ENCODE peak calls at places on chromosome 14, in nine cellular contexts. W is BJ, B is tibial artery, E is left ventricle myocardium inferior, D is Peyer's patch, H is fibroblast of pulmonary artery, J is type B pancreatic cell, P is GM13977, Z is GM12878. Y is an unnamed sample.

GRCh38 chr14:52015411-52016030 is 26.2 kb downstream of the RTRAF start:
- DNase-seq in P (no peak), E (no peak), Z (no peak), J (no peak), D (no peak), W (no peak), B (no peak), H (no peak), Y (no peak)

GRCh38 chr14:65281991-65282908 is 130.3 kb upstream of the FUT8 start:
- DNase-seq in H (peak; percentile 74), D (no peak), B (no peak), E (no peak), Z (no peak), W (peak; percentile 52), P (peak; percentile 67), J (no peak), Y (peak; percentile 88)

GRCh38 chr14:94591073-94591472 is 9.8 kb downstream of the SERPINA5 start:
- DNase-seq in H (no peak), J (no peak), Z (no peak), D (no peak), E (no peak), P (no peak), W (no peak), B (no peak), Y (no peak)

GRCh38 chr14:55071051-55071450 is 19.6 kb downstream of the MAPK1IP1L start:
- DNase-seq in H (peak; percentile 24), B (no peak), Z (no peak), E (no peak), W (no peak), J (no peak), D (no peak), P (no peak), Y (peak; percentile 35)

GRCh38 chr14:36300337-36300736 is 20.1 kb downstream of the MBIP start:
- DNase-seq in D (no peak), Z (peak; percentile 8), H (peak; percentile 12), P (peak; percentile 9), B (no peak), E (no peak), J (no peak), W (no peak), Y (peak; percentile 32)

GRCh38 chr14:46490150-46490769 is 161.3 kb downstream of the RPL10L start:
- DNase-seq in J (no peak), E (no peak), H (no peak), P (peak; percentile 12), W (no peak), B (no peak), Z (peak; percentile 52), D (no peak), Y (no peak)

GRCh38 chr14:100246809-100247428 is 8.0 kb downstream of the YY1 start:
- DNase-seq in B (no peak), E (no peak), D (no peak), J (no peak), H (peak; percentile 49), Z (no peak), W (no peak), P (no peak), Y (peak; percentile 53)

GRCh38 chr14:58744951-58745350 is 107.2 kb downstream of the DACT1 start:
- DNase-seq in B (no peak), J (no peak), P (no peak), Z (no peak), H (no peak), D (no peak), W (no peak), E (no peak), Y (no peak)

GRCh38 chr14:98956616-98957015 is 315.4 kb downstream of the BCL11B start:
- DNase-seq in E (no peak), B (no peak), Z (no peak), D (no peak), P (no peak), H (no peak), J (no peak), W (no peak), Y (no peak)

GRCh38 chr14:89521988-89522387 is 105.0 kb upstream of the FOXN3 start:
- DNase-seq in P (no peak), Z (no peak), W (no peak), E (no peak), H (no peak), B (no peak), J (no peak), D (no peak), Y (no peak)

GRCh38 chr14:74048291-74048690 is 29.1 kb downstream of the BBOF1 start:
- DNase-seq in E (no peak), W (no peak), H (no peak), J (no peak), P (no peak), B (no peak), Z (no peak), D (no peak), Y (peak; percentile 9)

GRCh38 chr14:51525705-51526104 is 126.0 kb upstream of the FRMD6 start:
- DNase-seq in B (no peak), J (no peak), H (no peak), E (no peak), W (no peak), Z (no peak), P (no peak), D (no peak), Y (no peak)

GRCh38 chr14:75981426-75981825 is 369 bp downstream of the TGFB3 start:
- DNase-seq in Z (peak; percentile 60), D (peak; percentile 27), P (peak; percentile 89), B (peak; percentile 35), E (no peak), W (no peak), J (no peak), H (no peak), Y (no peak)

GRCh38 chr14:94963051-94963450 is 193.1 kb upstream of the GSC start:
- DNase-seq in H (no peak), B (no peak), E (no peak), Z (no peak), J (peak; percentile 29), D (no peak), W (no peak), P (no peak), Y (no peak)

GRCh38 chr14:99420711-99421110 is 59.9 kb downstream of the SETD3 start:
- DNase-seq in W (no peak), Z (no peak), D (no peak), H (no peak), E (no peak), B (no peak), J (no peak), P (no peak), Y (no peak)

GRCh38 chr14:91261986-91262549 is 17.6 kb upstream of the GPR68 start:
- DNase-seq in Z (no peak), B (no peak), H (no peak), E (no peak), D (no peak), P (no peak), J (no peak), W (no peak), Y (no peak)

GRCh38 chr14:96090441-96091148 is 51.4 kb downstream of the C14orf132 start:
- DNase-seq in J (no peak), W (no peak), P (no peak), B (peak; percentile 48), Z (no peak), H (peak; percentile 57), E (peak; percentile 81), D (peak; percentile 20), Y (peak; percentile 38)
- TF ChIP-seq CTCF in J (no peak), W (peak; percentile 26), P (no peak), B (no peak), Z (no peak), H (no peak), E (no peak), D (peak; percentile 17), Y (peak; percentile 67)

GRCh38 chr14:39430762-39431415 is 1.3 kb downstream of the FBXO33 start:
- DNase-seq in J (no peak), D (no peak), Z (no peak), E (no peak), B (no peak), P (no peak), H (no peak), W (no peak), Y (peak; percentile 7)

GRCh38 chr14:39432619-39433451 is 602 bp upstream of the FBXO33 start:
- DNase-seq in W (peak; percentile 37), D (peak; percentile 89), B (peak; percentile 91), H (peak; percentile 81), Z (peak; percentile 62), J (peak; percentile 90), E (peak; percentile 89), P (peak; percentile 74), Y (peak; percentile 70)

GRCh38 chr14:39433452-39433813 is 1.2 kb upstream of the FBXO33 start:
- DNase-seq in Z (no peak), D (no peak), W (no peak), B (no peak), E (no peak), J (no peak), H (no peak), P (no peak), Y (no peak)

GRCh38 chr14:39432179-39432618 is at the start of gene FBXO33:
- DNase-seq in E (peak; percentile 97), P (peak; percentile 98), Z (peak; percentile 87), B (peak; percentile 96), W (peak; percentile 75), J (peak; percentile 94), H (peak; percentile 98), D (peak; percentile 94), Y (peak; percentile 96)

DNA sequence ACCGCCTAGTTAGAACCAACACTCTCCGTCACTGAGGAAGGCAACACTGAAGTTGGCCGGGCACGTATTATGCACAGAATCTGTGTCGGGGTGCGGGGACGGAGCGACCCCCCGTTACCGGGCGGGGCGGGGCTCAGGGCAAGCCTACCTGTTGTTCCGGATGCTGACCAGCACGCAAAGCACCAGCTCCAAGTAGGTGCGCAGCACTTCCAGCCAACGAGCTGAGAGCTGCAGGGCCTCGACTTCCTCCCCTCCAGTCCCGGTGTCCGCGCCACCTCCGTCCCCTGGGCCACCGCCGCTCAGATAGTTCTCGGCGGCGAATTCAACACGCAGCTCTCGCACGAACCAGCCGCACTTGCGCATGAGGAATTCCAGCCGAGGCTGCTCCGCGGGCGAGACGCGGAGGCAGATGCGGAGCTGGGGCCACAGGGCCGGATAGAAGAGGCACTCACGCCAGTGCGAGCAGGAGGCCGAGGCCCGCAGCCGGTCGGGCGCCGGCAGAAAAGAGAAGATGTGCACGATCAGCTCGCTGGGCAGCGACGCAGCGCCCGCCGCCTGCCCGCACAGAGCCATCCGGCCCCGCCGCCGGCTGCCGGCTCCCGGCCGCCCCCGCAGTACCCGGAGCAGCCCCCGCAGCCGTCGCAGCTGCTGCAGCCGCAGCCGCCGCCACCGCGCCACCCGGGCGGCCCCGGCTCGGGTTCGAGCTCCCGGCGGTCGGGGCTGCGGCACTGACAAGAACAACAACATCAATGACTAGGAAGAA is 636 bp downstream of the FBXO33 start:
- DNase-seq in D (peak; percentile 56), E (peak; percentile 31), P (peak; percentile 45), W (no peak), J (peak; percentile 70), B (peak; percentile 29), H (peak; percentile 36), Z (no peak), Y (peak; percentile 37)
- TF ChIP-seq CTCF in D (peak; percentile 4), E (no peak), P (no peak), W (no peak), J (no peak), B (no peak), H (no peak), Z (no peak), Y (no peak)

GRCh38 chr14:87002831-87003230 is 990.2 kb downstream of the GALC start:
- DNase-seq in Z (no peak), B (no peak), W (no peak), E (no peak), J (no peak), H (no peak), P (no peak), D (no peak), Y (no peak)
- TF ChIP-seq CTCF in Z (no peak), B (no peak), W (peak; percentile 34), E (no peak), J (no peak), H (no peak), P (no peak), D (no peak), Y (no peak)

GRCh38 chr14:106318700-106319099 is 792.3 kb downstream of the TMEM121 start:
- DNase-seq in H (no peak), E (no peak), D (peak; percentile 52), B (no peak), J (no peak), W (no peak), Z (no peak), P (peak; percentile 65), Y (no peak)
- TF ChIP-seq CTCF in H (no peak), E (no peak), D (no peak), B (no peak), J (no peak), W (no peak), Z (peak; percentile 59), P (peak; percentile 79), Y (no peak)